ENCODE peak calls at places on chromosomes 3 and 15, in eight cellular contexts. One of them, this sample, is unnamed.

GRCh38 chr3:138935864-138936762 is 10.8 kb downstream of the FOXL2 start:
- DNase-seq in BJ: no peak
- DNase-seq in NCI-H1436: peak
- DNase-seq in NCI-H524 treated with DMSO at 0.1 percent for 48 hours: peak
- DNase-seq in CD8-positive, alpha-beta T cell: peak
- DNase-seq in stimulated activated CD4-positive, alpha-beta T cell treated with anti-CD3 and anti-CD28 coated beads, Interleukin-1b, Interleukin-23, amount 100 ng/mL, for 1 hour: peak
- DNase-seq in MV-4-11: peak
- DNase-seq in sciatic nerve: peak
- DNase-seq in this sample: peak

GRCh38 chr15:29401644-29402043 is 132.0 kb upstream of the NSMCE3 start:
- DNase-seq in BJ: no peak
- DNase-seq in NCI-H1436: no peak
- DNase-seq in NCI-H524 treated with DMSO at 0.1 percent for 48 hours: no peak
- DNase-seq in CD8-positive, alpha-beta T cell: no peak
- DNase-seq in stimulated activated CD4-positive, alpha-beta T cell treated with anti-CD3 and anti-CD28 coated beads, Interleukin-1b, Interleukin-23, amount 100 ng/mL, for 1 hour: no peak
- DNase-seq in MV-4-11: no peak
- DNase-seq in sciatic nerve: no peak
- DNase-seq in this sample: no peak

GRCh38 chr3:180538493-180538892 is 63.5 kb upstream of the TTC14 start:
- DNase-seq in BJ: no peak
- DNase-seq in NCI-H1436: no peak
- DNase-seq in NCI-H524 treated with DMSO at 0.1 percent for 48 hours: no peak
- DNase-seq in CD8-positive, alpha-beta T cell: no peak
- DNase-seq in stimulated activated CD4-positive, alpha-beta T cell treated with anti-CD3 and anti-CD28 coated beads, Interleukin-1b, Interleukin-23, amount 100 ng/mL, for 1 hour: no peak
- DNase-seq in MV-4-11: no peak
- DNase-seq in sciatic nerve: no peak
- DNase-seq in this sample: no peak

GRCh38 chr3:156174229-156174847 is 54.0 kb downstream of the KCNAB1 start:
- DNase-seq in BJ: no peak
- DNase-seq in NCI-H1436: no peak
- DNase-seq in NCI-H524 treated with DMSO at 0.1 percent for 48 hours: peak
- DNase-seq in CD8-positive, alpha-beta T cell: no peak
- DNase-seq in stimulated activated CD4-positive, alpha-beta T cell treated with anti-CD3 and anti-CD28 coated beads, Interleukin-1b, Interleukin-23, amount 100 ng/mL, for 1 hour: no peak
- DNase-seq in MV-4-11: no peak
- DNase-seq in sciatic nerve: no peak
- DNase-seq in this sample: no peak

GRCh38 chr3:104132566-104132997 is 1234.1 kb upstream of the ALCAM start:
- DNase-seq in BJ: no peak
- DNase-seq in NCI-H1436: no peak
- DNase-seq in NCI-H524 treated with DMSO at 0.1 percent for 48 hours: no peak
- DNase-seq in CD8-positive, alpha-beta T cell: no peak
- DNase-seq in stimulated activated CD4-positive, alpha-beta T cell treated with anti-CD3 and anti-CD28 coated beads, Interleukin-1b, Interleukin-23, amount 100 ng/mL, for 1 hour: no peak
- DNase-seq in MV-4-11: no peak
- DNase-seq in sciatic nerve: no peak
- DNase-seq in this sample: no peak

GRCh38 chr3:69329897-69330296 is 56.0 kb downstream of the FRMD4B start:
- DNase-seq in BJ: peak
- DNase-seq in NCI-H1436: no peak
- DNase-seq in NCI-H524 treated with DMSO at 0.1 percent for 48 hours: no peak
- DNase-seq in CD8-positive, alpha-beta T cell: no peak
- DNase-seq in stimulated activated CD4-positive, alpha-beta T cell treated with anti-CD3 and anti-CD28 coated beads, Interleukin-1b, Interleukin-23, amount 100 ng/mL, for 1 hour: no peak
- DNase-seq in MV-4-11: no peak
- DNase-seq in sciatic nerve: no peak
- DNase-seq in this sample: no peak

GRCh38 chr15:83206971-83207621 is 527 bp downstream of the HDGFL3 start:
- DNase-seq in BJ: no peak
- DNase-seq in NCI-H1436: peak
- DNase-seq in NCI-H524 treated with DMSO at 0.1 percent for 48 hours: no peak
- DNase-seq in CD8-positive, alpha-beta T cell: no peak
- DNase-seq in stimulated activated CD4-positive, alpha-beta T cell treated with anti-CD3 and anti-CD28 coated beads, Interleukin-1b, Interleukin-23, amount 100 ng/mL, for 1 hour: no peak
- DNase-seq in MV-4-11: no peak
- DNase-seq in sciatic nerve: peak
- DNase-seq in this sample: no peak

GRCh38 chr3:57298041-57298440 is 5.6 kb upstream of the ASB14 start:
- DNase-seq in BJ: no peak
- DNase-seq in NCI-H1436: no peak
- DNase-seq in NCI-H524 treated with DMSO at 0.1 percent for 48 hours: no peak
- DNase-seq in CD8-positive, alpha-beta T cell: no peak
- DNase-seq in stimulated activated CD4-positive, alpha-beta T cell treated with anti-CD3 and anti-CD28 coated beads, Interleukin-1b, Interleukin-23, amount 100 ng/mL, for 1 hour: no peak
- DNase-seq in MV-4-11: no peak
- DNase-seq in sciatic nerve: no peak
- DNase-seq in this sample: no peak

GRCh38 chr3:89303721-89304120 is 196.3 kb downstream of the EPHA3 start:
- DNase-seq in BJ: peak
- DNase-seq in NCI-H1436: no peak
- DNase-seq in NCI-H524 treated with DMSO at 0.1 percent for 48 hours: no peak
- DNase-seq in CD8-positive, alpha-beta T cell: no peak
- DNase-seq in stimulated activated CD4-positive, alpha-beta T cell treated with anti-CD3 and anti-CD28 coated beads, Interleukin-1b, Interleukin-23, amount 100 ng/mL, for 1 hour: no peak
- DNase-seq in MV-4-11: no peak
- DNase-seq in sciatic nerve: no peak
- DNase-seq in this sample: no peak

GRCh38 chr15:40054746-40055575 is 16.0 kb upstream of the SRP14 start:
- DNase-seq in BJ: no peak
- DNase-seq in NCI-H1436: peak
- DNase-seq in NCI-H524 treated with DMSO at 0.1 percent for 48 hours: no peak
- DNase-seq in CD8-positive, alpha-beta T cell: no peak
- DNase-seq in stimulated activated CD4-positive, alpha-beta T cell treated with anti-CD3 and anti-CD28 coated beads, Interleukin-1b, Interleukin-23, amount 100 ng/mL, for 1 hour: no peak
- DNase-seq in MV-4-11: peak
- DNase-seq in sciatic nerve: no peak
- DNase-seq in this sample: no peak

GRCh38 chr3:106326941-106327765 is 458.3 kb upstream of the CBLB start:
- DNase-seq in BJ: no peak
- DNase-seq in NCI-H1436: no peak
- DNase-seq in NCI-H524 treated with DMSO at 0.1 percent for 48 hours: no peak
- DNase-seq in CD8-positive, alpha-beta T cell: no peak
- DNase-seq in stimulated activated CD4-positive, alpha-beta T cell treated with anti-CD3 and anti-CD28 coated beads, Interleukin-1b, Interleukin-23, amount 100 ng/mL, for 1 hour: no peak
- DNase-seq in MV-4-11: no peak
- DNase-seq in sciatic nerve: no peak
- DNase-seq in this sample: no peak

GRCh38 chr3:45020534-45020933 is 5.6 kb upstream of the CLEC3B start:
- DNase-seq in BJ: no peak
- DNase-seq in NCI-H1436: no peak
- DNase-seq in NCI-H524 treated with DMSO at 0.1 percent for 48 hours: no peak
- DNase-seq in CD8-positive, alpha-beta T cell: no peak
- DNase-seq in stimulated activated CD4-positive, alpha-beta T cell treated with anti-CD3 and anti-CD28 coated beads, Interleukin-1b, Interleukin-23, amount 100 ng/mL, for 1 hour: no peak
- DNase-seq in MV-4-11: no peak
- DNase-seq in sciatic nerve: no peak
- DNase-seq in this sample: peak

GRCh38 chr3:129627350-129628168 is 21.1 kb upstream of the PLXND1 start:
- DNase-seq in BJ: peak
- DNase-seq in NCI-H1436: peak
- DNase-seq in NCI-H524 treated with DMSO at 0.1 percent for 48 hours: peak
- DNase-seq in CD8-positive, alpha-beta T cell: peak
- DNase-seq in stimulated activated CD4-positive, alpha-beta T cell treated with anti-CD3 and anti-CD28 coated beads, Interleukin-1b, Interleukin-23, amount 100 ng/mL, for 1 hour: no peak
- DNase-seq in MV-4-11: peak
- DNase-seq in sciatic nerve: peak
- DNase-seq in this sample: peak

GRCh38 chr3:64650096-64650622 is 37.6 kb downstream of the ADAMTS9 start:
- DNase-seq in BJ: no peak
- DNase-seq in NCI-H1436: no peak
- DNase-seq in NCI-H524 treated with DMSO at 0.1 percent for 48 hours: no peak
- DNase-seq in CD8-positive, alpha-beta T cell: no peak
- DNase-seq in stimulated activated CD4-positive, alpha-beta T cell treated with anti-CD3 and anti-CD28 coated beads, Interleukin-1b, Interleukin-23, amount 100 ng/mL, for 1 hour: no peak
- DNase-seq in MV-4-11: no peak
- DNase-seq in sciatic nerve: no peak
- DNase-seq in this sample: no peak